ENCODE peak calls at places on chromosomes 6 and 20, in seven cellular contexts. X, Z, W, G, Q, E and V are unnamed samples.

GRCh38 chr6:139443226-139444112 is 69.0 kb upstream of the CITED2 start:
- DNase-seq in E (no peak), Q (no peak), W (no peak), X (no peak), Z (no peak), G (no peak), V (no peak)

GRCh38 chr6:144265390-144265789 is 19.7 kb upstream of the UTRN start:
- DNase-seq in E (no peak), X (no peak), G (no peak), Z (no peak), W (no peak), Q (peak), V (no peak)

GRCh38 chr20:53940883-53941546 is 129.4 kb downstream of the BCAS1 start:
- DNase-seq in Q (no peak), E (no peak), W (no peak), Z (peak), G (no peak), X (no peak), V (no peak)

GRCh38 chr6:107604549-107604948 is 114.6 kb downstream of the SOBP start:
- DNase-seq in E (no peak), G (no peak), W (no peak), Q (no peak), X (no peak), Z (no peak), V (no peak)

GRCh38 chr6:152309648-152310047 is 327.5 kb downstream of the SYNE1 start:
- DNase-seq in G (peak), E (peak), X (no peak), W (no peak), Z (no peak), Q (no peak), V (no peak)

GRCh38 chr6:100267002-100267401 is 197.7 kb downstream of the SIM1 start:
- DNase-seq in G (no peak), Z (no peak), Q (no peak), X (no peak), W (no peak), E (no peak), V (no peak)

GRCh38 chr20:48668451-48668946 is 159.3 kb downstream of the PREX1 start:
- DNase-seq in W (peak), Z (no peak), G (peak), Q (no peak), E (no peak), X (no peak), V (no peak)

GRCh38 chr6:40342674-40343230 is 244.4 kb downstream of the LRFN2 start:
- DNase-seq in E (no peak), G (no peak), Q (no peak), W (no peak), Z (no peak), X (peak), V (peak)

GRCh38 chr6:169589699-169590257 is 112.1 kb downstream of the WDR27 start:
- DNase-seq in G (no peak), W (no peak), Z (no peak), X (no peak), E (no peak), Q (no peak), V (no peak)

GRCh38 chr6:23036401-23036983 is 467.1 kb downstream of the HDGFL1 start:
- DNase-seq in W (no peak), Q (no peak), E (no peak), G (no peak), X (no peak), Z (no peak), V (no peak)

GRCh38 chr6:169289671-169290408 is 36.2 kb upstream of the THBS2 start:
- DNase-seq in E (no peak), X (no peak), Z (no peak), Q (no peak), W (no peak), G (no peak), V (no peak)

GRCh38 chr20:50546729-50547314 is 36.6 kb downstream of the PTPN1 start:
- DNase-seq in Z (no peak), W (no peak), X (no peak), Q (peak), G (no peak), E (no peak), V (no peak)

GRCh38 chr6:118551063-118551672 is 3.1 kb downstream of the PLN start:
- DNase-seq in Z (no peak), X (no peak), E (no peak), W (peak), G (no peak), Q (peak), V (no peak)
- TF ChIP-seq CTCF in Z (peak), X (peak), E (peak), W (peak), G (peak), Q (peak), V (peak)

GRCh38 chr6:43992783-43993505 is 134.3 kb downstream of the MRPL14 start:
- DNase-seq in Q (no peak), E (no peak), X (no peak), W (no peak), G (no peak), Z (no peak), V (no peak)
- TF ChIP-seq CTCF in Q (no peak), E (no peak), X (no peak), W (no peak), G (no peak), Z (no peak), V (no peak)

DNA sequence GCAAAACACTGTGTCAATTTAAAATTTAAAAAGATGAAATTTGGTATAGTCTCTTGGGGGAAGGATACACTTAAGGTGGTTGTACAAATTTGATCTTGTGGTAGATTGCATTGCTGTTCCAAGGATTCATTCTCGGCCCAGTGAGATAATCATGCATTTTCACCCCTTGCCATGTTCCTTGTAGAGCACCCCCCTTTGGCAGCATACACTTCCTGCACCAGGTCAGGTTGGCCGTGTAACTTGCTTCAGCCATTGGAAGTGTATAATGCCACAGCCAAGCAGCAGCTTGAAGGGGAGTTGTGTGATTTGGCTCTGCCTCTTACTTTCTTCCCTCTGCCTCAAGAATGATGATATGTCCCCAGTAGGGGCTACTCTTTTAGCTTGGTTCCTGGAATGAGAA is 21.9 kb downstream of the CCN2 start:
- DNase-seq in E (no peak), Q (no peak), W (no peak), Z (no peak), G (no peak), X (no peak), V (no peak)
- TF ChIP-seq CTCF in E (no peak), Q (peak), W (no peak), Z (no peak), G (no peak), X (no peak), V (no peak)

DNA sequence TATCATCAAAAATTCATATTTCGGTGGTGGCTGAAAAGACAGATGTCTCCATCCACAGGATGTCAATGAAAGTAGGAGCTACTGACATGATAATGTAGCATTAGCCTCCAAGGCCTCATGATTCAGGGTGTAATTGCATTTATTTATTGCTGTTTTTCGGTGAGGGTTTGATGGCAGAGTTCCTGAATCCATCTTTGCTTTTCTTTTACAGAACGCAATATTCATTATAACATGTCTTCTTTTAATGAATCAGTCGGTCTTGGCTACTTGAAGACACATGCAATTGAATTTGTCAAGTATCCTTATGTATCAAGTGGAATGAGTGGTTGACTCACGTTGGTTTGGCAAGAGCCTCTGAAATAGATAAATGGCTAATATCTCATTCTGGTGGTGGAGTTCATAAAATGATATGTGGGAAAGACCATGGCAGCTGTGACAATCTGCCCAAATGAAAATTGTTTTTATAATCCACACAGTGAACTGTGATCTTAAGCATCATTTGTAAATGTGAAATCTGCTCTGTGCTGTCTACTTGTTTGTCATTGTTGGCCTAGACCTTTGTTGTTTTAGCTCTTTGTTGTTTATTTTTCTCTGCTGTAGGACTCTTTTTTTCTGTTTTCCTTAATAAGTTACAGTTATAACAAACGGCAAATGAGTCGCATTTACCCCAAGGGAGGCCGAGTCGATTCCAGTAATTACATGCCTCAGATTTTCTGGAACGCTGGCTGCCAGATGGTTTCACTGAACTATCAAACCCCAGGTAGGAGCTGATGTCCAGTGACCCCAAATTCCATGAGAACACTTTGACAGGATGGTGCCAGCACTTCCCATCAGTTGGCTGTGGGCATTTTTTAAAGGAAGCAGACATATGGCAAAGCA is 105.7 kb upstream of the LAMP5 start:
- DNase-seq in G (no peak), E (no peak), W (no peak), Z (no peak), Q (no peak), X (no peak), V (no peak)
- TF ChIP-seq CTCF in G (no peak), E (peak), W (no peak), Z (no peak), Q (no peak), X (no peak), V (peak)

GRCh38 chr6:15444881-15445280 is 199.0 kb downstream of the JARID2 start:
- DNase-seq in E (no peak), Z (no peak), X (no peak), W (peak), G (no peak), Q (no peak), V (no peak)
- TF ChIP-seq CTCF in E (no peak), Z (no peak), X (no peak), W (peak), G (no peak), Q (no peak), V (no peak)

DNA sequence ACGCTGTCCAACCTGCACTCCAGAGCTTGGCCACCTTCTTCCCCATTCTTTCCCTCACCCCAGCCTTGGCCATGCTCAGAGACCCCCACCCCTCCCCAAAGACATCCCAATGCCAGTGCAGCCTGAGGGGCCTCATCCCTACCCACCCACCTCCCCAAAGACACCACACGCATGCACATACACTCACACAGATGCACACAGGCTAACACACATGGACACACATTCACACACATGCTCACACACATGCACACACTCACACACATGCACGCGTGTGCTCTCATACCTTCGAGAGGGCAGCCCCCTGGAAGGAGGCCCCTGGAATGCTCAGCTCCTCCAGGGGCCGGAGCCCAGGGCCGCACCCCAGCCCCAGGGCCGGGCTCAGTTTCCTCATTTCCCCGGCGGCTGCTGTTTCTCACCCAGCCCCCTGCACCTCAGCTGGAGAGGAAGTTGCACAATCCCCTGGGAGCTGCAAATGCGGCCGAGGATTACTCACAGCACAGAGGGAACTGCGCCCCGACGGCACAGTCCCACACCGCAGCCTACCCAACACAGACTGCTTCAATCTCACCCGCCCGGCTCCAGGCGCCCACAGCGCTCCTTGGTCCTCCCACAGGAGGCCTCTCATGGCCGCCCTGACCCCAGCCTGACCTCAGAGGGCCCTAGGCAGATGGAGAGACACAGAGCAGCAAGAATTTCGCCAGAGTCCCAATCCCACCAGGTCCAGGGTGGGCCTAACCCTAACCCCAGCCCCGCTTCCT is 12.1 kb downstream of the TFEB start:
- DNase-seq in Z (no peak), G (peak), Q (peak), W (no peak), X (peak), E (peak), V (no peak)
- TF ChIP-seq CTCF in Z (no peak), G (peak), Q (no peak), W (no peak), X (peak), E (no peak), V (no peak)

GRCh38 chr6:36198986-36199385 is 2.4 kb downstream of the BRPF3 start:
- DNase-seq in Q (no peak), Z (no peak), G (no peak), E (no peak), W (no peak), X (no peak), V (no peak)

GRCh38 chr6:36201612-36202011 is 5.1 kb downstream of the BRPF3 start:
- DNase-seq in E (no peak), X (no peak), Q (no peak), W (no peak), G (no peak), Z (no peak), V (no peak)

GRCh38 chr6:36200154-36200891 is 3.8 kb downstream of the BRPF3 start:
- DNase-seq in W (no peak), X (no peak), E (no peak), Q (peak), G (no peak), Z (no peak), V (no peak)

GRCh38 chr6:36202101-36202500 is 5.6 kb downstream of the BRPF3 start:
- DNase-seq in G (no peak), X (no peak), Q (no peak), Z (no peak), E (no peak), W (no peak), V (no peak)

DNA sequence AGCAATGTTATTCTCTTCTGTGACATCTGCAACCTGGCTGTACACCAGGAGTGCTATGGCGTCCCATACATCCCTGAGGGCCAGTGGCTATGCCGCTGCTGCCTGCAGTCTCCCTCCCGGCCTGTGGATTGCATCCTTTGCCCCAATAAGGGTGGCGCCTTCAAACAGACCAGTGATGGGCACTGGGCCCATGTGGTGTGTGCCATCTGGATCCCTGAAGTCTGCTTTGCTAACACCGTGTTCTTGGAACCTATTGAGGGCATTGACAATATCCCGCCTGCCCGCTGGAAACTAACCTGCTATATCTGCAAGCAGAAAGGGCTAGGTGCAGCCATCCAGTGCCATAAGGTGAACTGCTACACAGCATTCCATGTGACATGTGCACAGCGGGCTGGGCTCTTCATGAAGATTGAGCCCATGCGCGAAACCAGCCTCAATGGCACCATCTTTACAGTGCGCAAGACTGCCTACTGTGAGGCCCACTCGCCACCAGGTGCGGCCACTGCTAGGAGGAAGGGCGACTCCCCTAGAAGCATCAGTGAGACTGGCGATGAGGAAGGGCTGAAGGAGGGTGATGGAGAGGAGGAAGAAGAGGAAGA is 4.6 kb downstream of the BRPF3 start:
- DNase-seq in Z (no peak), Q (no peak), W (no peak), G (no peak), X (no peak), E (no peak), V (no peak)
- TF ChIP-seq CTCF in Z (no peak), Q (no peak), W (no peak), G (no peak), X (no peak), E (no peak), V (no peak)

GRCh38 chr20:24149881-24150307 is 161.3 kb upstream of the GGTLC1 start:
- DNase-seq in Q (no peak), X (no peak), Z (peak), G (no peak), E (no peak), W (peak), V (no peak)
- TF ChIP-seq CTCF in Q (peak), X (no peak), Z (peak), G (peak), E (no peak), W (peak), V (peak)